ENCODE peak calls at places on chromosomes 5 and 9, in ten cellular contexts. One of them, this sample, is unnamed.

GRCh38 chr9:99811598-99812383 is 9.9 kb upstream of the NR4A3 start:
- DNase-seq in mesendoderm: peak
- DNase-seq in body of pancreas: no peak
- DNase-seq in psoas muscle: no peak
- DNase-seq in naive thymus-derived CD4-positive, alpha-beta T cell: no peak
- DNase-seq in CD4-positive, CD25-positive, alpha-beta regulatory T cell: no peak
- DNase-seq in OCI-LY7: no peak
- DNase-seq in neural progenitor cell: no peak
- DNase-seq in CD8-positive, alpha-beta T cell: no peak
- DNase-seq in CD4-positive, alpha-beta T cell: no peak
- DNase-seq in this sample: no peak

GRCh38 chr9:69412741-69413150 is 87.7 kb downstream of the ENTREP1 start:
- DNase-seq in naive thymus-derived CD4-positive, alpha-beta T cell: no peak
- DNase-seq in CD4-positive, CD25-positive, alpha-beta regulatory T cell: no peak
- DNase-seq in OCI-LY7: no peak
- DNase-seq in psoas muscle: peak
- DNase-seq in neural progenitor cell: peak
- DNase-seq in CD4-positive, alpha-beta T cell: no peak
- DNase-seq in body of pancreas: peak
- DNase-seq in CD8-positive, alpha-beta T cell: no peak
- DNase-seq in mesendoderm: peak
- DNase-seq in this sample: peak

GRCh38 chr5:102561894-102562760 is 63.3 kb upstream of the SLCO6A1 start:
- DNase-seq in naive thymus-derived CD4-positive, alpha-beta T cell: no peak
- DNase-seq in mesendoderm: peak
- DNase-seq in OCI-LY7: peak
- DNase-seq in CD8-positive, alpha-beta T cell: no peak
- DNase-seq in CD4-positive, CD25-positive, alpha-beta regulatory T cell: no peak
- DNase-seq in neural progenitor cell: peak
- DNase-seq in CD4-positive, alpha-beta T cell: no peak
- DNase-seq in body of pancreas: no peak
- DNase-seq in psoas muscle: no peak
- DNase-seq in this sample: no peak

GRCh38 chr9:108212179-108212578 is 643.6 kb downstream of the ACTL7B start:
- DNase-seq in CD4-positive, alpha-beta T cell: no peak
- DNase-seq in psoas muscle: no peak
- DNase-seq in CD4-positive, CD25-positive, alpha-beta regulatory T cell: no peak
- DNase-seq in mesendoderm: peak
- DNase-seq in body of pancreas: no peak
- DNase-seq in CD8-positive, alpha-beta T cell: no peak
- DNase-seq in neural progenitor cell: no peak
- DNase-seq in OCI-LY7: no peak
- DNase-seq in naive thymus-derived CD4-positive, alpha-beta T cell: no peak
- DNase-seq in this sample: no peak

GRCh38 chr9:13278368-13279246 is 885 bp downstream of the MPDZ start:
- DNase-seq in mesendoderm: peak
- DNase-seq in naive thymus-derived CD4-positive, alpha-beta T cell: no peak
- DNase-seq in CD4-positive, alpha-beta T cell: no peak
- DNase-seq in OCI-LY7: no peak
- DNase-seq in psoas muscle: peak
- DNase-seq in body of pancreas: peak
- DNase-seq in CD8-positive, alpha-beta T cell: no peak
- DNase-seq in CD4-positive, CD25-positive, alpha-beta regulatory T cell: no peak
- DNase-seq in neural progenitor cell: peak
- DNase-seq in this sample: peak

GRCh38 chr5:80976985-80977384 is 16.8 kb downstream of the RASGRF2 start:
- DNase-seq in CD8-positive, alpha-beta T cell: no peak
- DNase-seq in body of pancreas: no peak
- DNase-seq in psoas muscle: no peak
- DNase-seq in neural progenitor cell: no peak
- DNase-seq in CD4-positive, alpha-beta T cell: no peak
- DNase-seq in naive thymus-derived CD4-positive, alpha-beta T cell: no peak
- DNase-seq in OCI-LY7: no peak
- DNase-seq in CD4-positive, CD25-positive, alpha-beta regulatory T cell: no peak
- DNase-seq in mesendoderm: no peak
- DNase-seq in this sample: no peak

GRCh38 chr5:78799254-78800017 is 150.9 kb upstream of the LHFPL2 start:
- DNase-seq in body of pancreas: no peak
- DNase-seq in OCI-LY7: no peak
- DNase-seq in CD8-positive, alpha-beta T cell: no peak
- DNase-seq in mesendoderm: no peak
- DNase-seq in neural progenitor cell: no peak
- DNase-seq in CD4-positive, CD25-positive, alpha-beta regulatory T cell: no peak
- DNase-seq in naive thymus-derived CD4-positive, alpha-beta T cell: no peak
- DNase-seq in CD4-positive, alpha-beta T cell: no peak
- DNase-seq in psoas muscle: no peak
- DNase-seq in this sample: no peak

GRCh38 chr5:150641826-150642566 is 1.5 kb downstream of the SYNPO start:
- DNase-seq in CD4-positive, alpha-beta T cell: no peak
- DNase-seq in psoas muscle: no peak
- DNase-seq in naive thymus-derived CD4-positive, alpha-beta T cell: no peak
- DNase-seq in body of pancreas: no peak
- DNase-seq in OCI-LY7: no peak
- DNase-seq in neural progenitor cell: peak
- DNase-seq in mesendoderm: no peak
- DNase-seq in CD8-positive, alpha-beta T cell: no peak
- DNase-seq in CD4-positive, CD25-positive, alpha-beta regulatory T cell: no peak
- DNase-seq in this sample: no peak

GRCh38 chr9:20358201-20358600 is 264.1 kb downstream of the MLLT3 start:
- DNase-seq in naive thymus-derived CD4-positive, alpha-beta T cell: no peak
- DNase-seq in CD4-positive, alpha-beta T cell: no peak
- DNase-seq in mesendoderm: no peak
- DNase-seq in body of pancreas: no peak
- DNase-seq in CD4-positive, CD25-positive, alpha-beta regulatory T cell: no peak
- DNase-seq in neural progenitor cell: no peak
- DNase-seq in OCI-LY7: no peak
- DNase-seq in CD8-positive, alpha-beta T cell: no peak
- DNase-seq in psoas muscle: no peak
- DNase-seq in this sample: no peak

GRCh38 chr9:91395106-91395552 is 28.5 kb downstream of the NFIL3 start:
- DNase-seq in neural progenitor cell: no peak
- DNase-seq in CD4-positive, CD25-positive, alpha-beta regulatory T cell: no peak
- DNase-seq in body of pancreas: peak
- DNase-seq in psoas muscle: no peak
- DNase-seq in OCI-LY7: no peak
- DNase-seq in mesendoderm: no peak
- DNase-seq in naive thymus-derived CD4-positive, alpha-beta T cell: no peak
- DNase-seq in CD8-positive, alpha-beta T cell: no peak
- DNase-seq in CD4-positive, alpha-beta T cell: no peak
- DNase-seq in this sample: no peak

GRCh38 chr9:124941689-124942561 is 1.0 kb upstream of the GOLGA1 start:
- DNase-seq in CD4-positive, alpha-beta T cell: peak
- DNase-seq in CD4-positive, CD25-positive, alpha-beta regulatory T cell: peak
- DNase-seq in CD8-positive, alpha-beta T cell: peak
- DNase-seq in neural progenitor cell: peak
- DNase-seq in psoas muscle: peak
- DNase-seq in naive thymus-derived CD4-positive, alpha-beta T cell: peak
- DNase-seq in body of pancreas: peak
- DNase-seq in mesendoderm: peak
- DNase-seq in OCI-LY7: peak
- DNase-seq in this sample: no peak

GRCh38 chr9:17018001-17018491 is 116.8 kb upstream of the CNTLN start:
- DNase-seq in OCI-LY7: no peak
- DNase-seq in CD4-positive, alpha-beta T cell: no peak
- DNase-seq in psoas muscle: peak
- DNase-seq in CD4-positive, CD25-positive, alpha-beta regulatory T cell: no peak
- DNase-seq in body of pancreas: no peak
- DNase-seq in CD8-positive, alpha-beta T cell: no peak
- DNase-seq in naive thymus-derived CD4-positive, alpha-beta T cell: no peak
- DNase-seq in neural progenitor cell: no peak
- DNase-seq in mesendoderm: no peak
- DNase-seq in this sample: peak

GRCh38 chr9:134434896-134435506 is 108.7 kb downstream of the RXRA start:
- DNase-seq in CD4-positive, CD25-positive, alpha-beta regulatory T cell: no peak
- DNase-seq in OCI-LY7: no peak
- DNase-seq in CD8-positive, alpha-beta T cell: no peak
- DNase-seq in CD4-positive, alpha-beta T cell: no peak
- DNase-seq in mesendoderm: no peak
- DNase-seq in neural progenitor cell: peak
- DNase-seq in naive thymus-derived CD4-positive, alpha-beta T cell: no peak
- DNase-seq in psoas muscle: peak
- DNase-seq in body of pancreas: peak
- DNase-seq in this sample: peak

GRCh38 chr5:177319913-177320588 is 8.4 kb upstream of the MXD3 start:
- DNase-seq in CD4-positive, alpha-beta T cell: no peak
- DNase-seq in CD4-positive, CD25-positive, alpha-beta regulatory T cell: no peak
- DNase-seq in psoas muscle: no peak
- DNase-seq in neural progenitor cell: no peak
- DNase-seq in CD8-positive, alpha-beta T cell: no peak
- DNase-seq in body of pancreas: no peak
- DNase-seq in OCI-LY7: no peak
- DNase-seq in mesendoderm: no peak
- DNase-seq in naive thymus-derived CD4-positive, alpha-beta T cell: no peak
- DNase-seq in this sample: no peak

GRCh38 chr9:133340256-133340655 is 4.3 kb upstream of the SURF6 start:
- DNase-seq in CD8-positive, alpha-beta T cell: no peak
- DNase-seq in CD4-positive, CD25-positive, alpha-beta regulatory T cell: no peak
- DNase-seq in neural progenitor cell: no peak
- DNase-seq in OCI-LY7: peak
- DNase-seq in CD4-positive, alpha-beta T cell: no peak
- DNase-seq in psoas muscle: no peak
- DNase-seq in mesendoderm: no peak
- DNase-seq in body of pancreas: no peak
- DNase-seq in naive thymus-derived CD4-positive, alpha-beta T cell: no peak
- DNase-seq in this sample: no peak

GRCh38 chr5:19555876-19556275 is 432.1 kb downstream of the CDH18 start:
- DNase-seq in CD4-positive, alpha-beta T cell: no peak
- DNase-seq in body of pancreas: no peak
- DNase-seq in CD8-positive, alpha-beta T cell: no peak
- DNase-seq in mesendoderm: no peak
- DNase-seq in OCI-LY7: no peak
- DNase-seq in naive thymus-derived CD4-positive, alpha-beta T cell: no peak
- DNase-seq in neural progenitor cell: no peak
- DNase-seq in CD4-positive, CD25-positive, alpha-beta regulatory T cell: no peak
- DNase-seq in psoas muscle: no peak
- DNase-seq in this sample: no peak

GRCh38 chr9:109320338-109320733 is 523 bp downstream of the EPB41L4B start:
- DNase-seq in CD4-positive, alpha-beta T cell: no peak
- DNase-seq in CD4-positive, CD25-positive, alpha-beta regulatory T cell: no peak
- DNase-seq in CD8-positive, alpha-beta T cell: no peak
- DNase-seq in neural progenitor cell: peak
- DNase-seq in OCI-LY7: no peak
- DNase-seq in body of pancreas: no peak
- DNase-seq in naive thymus-derived CD4-positive, alpha-beta T cell: no peak
- DNase-seq in psoas muscle: peak
- DNase-seq in mesendoderm: peak
- DNase-seq in this sample: no peak

GRCh38 chr5:1130218-1130946 is 18.5 kb upstream of the SLC12A7 start:
- DNase-seq in OCI-LY7: peak
- DNase-seq in CD4-positive, CD25-positive, alpha-beta regulatory T cell: no peak
- DNase-seq in mesendoderm: no peak
- DNase-seq in psoas muscle: no peak
- DNase-seq in naive thymus-derived CD4-positive, alpha-beta T cell: no peak
- DNase-seq in CD8-positive, alpha-beta T cell: no peak
- DNase-seq in CD4-positive, alpha-beta T cell: no peak
- DNase-seq in neural progenitor cell: no peak
- DNase-seq in body of pancreas: peak
- DNase-seq in this sample: no peak

GRCh38 chr5:153970496-153970895 is 68.2 kb downstream of the FAM114A2 start:
- DNase-seq in psoas muscle: no peak
- DNase-seq in CD4-positive, alpha-beta T cell: no peak
- DNase-seq in CD8-positive, alpha-beta T cell: no peak
- DNase-seq in CD4-positive, CD25-positive, alpha-beta regulatory T cell: no peak
- DNase-seq in OCI-LY7: no peak
- DNase-seq in naive thymus-derived CD4-positive, alpha-beta T cell: no peak
- DNase-seq in body of pancreas: no peak
- DNase-seq in mesendoderm: peak
- DNase-seq in neural progenitor cell: peak
- DNase-seq in this sample: no peak

GRCh38 chr9:85016389-85016997 is 347.0 kb downstream of the NTRK2 start:
- DNase-seq in CD4-positive, CD25-positive, alpha-beta regulatory T cell: no peak
- DNase-seq in neural progenitor cell: no peak
- DNase-seq in mesendoderm: no peak
- DNase-seq in OCI-LY7: no peak
- DNase-seq in naive thymus-derived CD4-positive, alpha-beta T cell: no peak
- DNase-seq in CD4-positive, alpha-beta T cell: no peak
- DNase-seq in psoas muscle: no peak
- DNase-seq in body of pancreas: peak
- DNase-seq in CD8-positive, alpha-beta T cell: no peak
- DNase-seq in this sample: peak

GRCh38 chr5:135139397-135140134 is 105.5 kb upstream of the PITX1 start:
- DNase-seq in mesendoderm: no peak
- DNase-seq in naive thymus-derived CD4-positive, alpha-beta T cell: no peak
- DNase-seq in neural progenitor cell: no peak
- DNase-seq in CD4-positive, alpha-beta T cell: no peak
- DNase-seq in body of pancreas: peak
- DNase-seq in CD4-positive, CD25-positive, alpha-beta regulatory T cell: no peak
- DNase-seq in psoas muscle: no peak
- DNase-seq in OCI-LY7: no peak
- DNase-seq in CD8-positive, alpha-beta T cell: no peak
- DNase-seq in this sample: peak

GRCh38 chr9:2417730-2418129 is 203.9 kb upstream of the VLDLR start:
- DNase-seq in neural progenitor cell: no peak
- DNase-seq in CD4-positive, CD25-positive, alpha-beta regulatory T cell: no peak
- DNase-seq in mesendoderm: no peak
- DNase-seq in OCI-LY7: no peak
- DNase-seq in psoas muscle: no peak
- DNase-seq in CD4-positive, alpha-beta T cell: no peak
- DNase-seq in naive thymus-derived CD4-positive, alpha-beta T cell: no peak
- DNase-seq in body of pancreas: no peak
- DNase-seq in CD8-positive, alpha-beta T cell: no peak
- DNase-seq in this sample: no peak
- H3K27ac ChIP-seq in neural progenitor cell: no peak
- H3K27ac ChIP-seq in CD4-positive, CD25-positive, alpha-beta regulatory T cell: no peak
- H3K27ac ChIP-seq in mesendoderm: no peak
- H3K27ac ChIP-seq in OCI-LY7: no peak
- H3K27ac ChIP-seq in psoas muscle: no peak
- H3K27ac ChIP-seq in CD4-positive, alpha-beta T cell: no peak
- H3K27ac ChIP-seq in naive thymus-derived CD4-positive, alpha-beta T cell: no peak
- H3K27ac ChIP-seq in body of pancreas: no peak
- H3K27ac ChIP-seq in CD8-positive, alpha-beta T cell: no peak
- H3K27ac ChIP-seq in this sample: no peak

GRCh38 chr5:142547445-142548374 is 138.2 kb downstream of the FGF1 start:
- DNase-seq in psoas muscle: no peak
- DNase-seq in naive thymus-derived CD4-positive, alpha-beta T cell: no peak
- DNase-seq in CD4-positive, CD25-positive, alpha-beta regulatory T cell: no peak
- DNase-seq in mesendoderm: no peak
- DNase-seq in CD8-positive, alpha-beta T cell: no peak
- DNase-seq in body of pancreas: no peak
- DNase-seq in neural progenitor cell: no peak
- DNase-seq in OCI-LY7: no peak
- DNase-seq in CD4-positive, alpha-beta T cell: no peak
- DNase-seq in this sample: no peak
- H3K27ac ChIP-seq in psoas muscle: no peak
- H3K27ac ChIP-seq in naive thymus-derived CD4-positive, alpha-beta T cell: no peak
- H3K27ac ChIP-seq in CD4-positive, CD25-positive, alpha-beta regulatory T cell: no peak
- H3K27ac ChIP-seq in mesendoderm: no peak
- H3K27ac ChIP-seq in CD8-positive, alpha-beta T cell: no peak
- H3K27ac ChIP-seq in body of pancreas: no peak
- H3K27ac ChIP-seq in neural progenitor cell: no peak
- H3K27ac ChIP-seq in OCI-LY7: no peak
- H3K27ac ChIP-seq in CD4-positive, alpha-beta T cell: no peak
- H3K27ac ChIP-seq in this sample: no peak

GRCh38 chr5:42552597-42552996 is 129.4 kb downstream of the GHR start:
- DNase-seq in naive thymus-derived CD4-positive, alpha-beta T cell: no peak
- DNase-seq in body of pancreas: no peak
- DNase-seq in OCI-LY7: no peak
- DNase-seq in CD4-positive, CD25-positive, alpha-beta regulatory T cell: no peak
- DNase-seq in CD8-positive, alpha-beta T cell: no peak
- DNase-seq in mesendoderm: no peak
- DNase-seq in CD4-positive, alpha-beta T cell: no peak
- DNase-seq in neural progenitor cell: no peak
- DNase-seq in psoas muscle: no peak
- DNase-seq in this sample: no peak
- H3K27ac ChIP-seq in naive thymus-derived CD4-positive, alpha-beta T cell: no peak
- H3K27ac ChIP-seq in body of pancreas: no peak
- H3K27ac ChIP-seq in OCI-LY7: no peak
- H3K27ac ChIP-seq in CD4-positive, CD25-positive, alpha-beta regulatory T cell: no peak
- H3K27ac ChIP-seq in CD8-positive, alpha-beta T cell: no peak
- H3K27ac ChIP-seq in mesendoderm: no peak
- H3K27ac ChIP-seq in CD4-positive, alpha-beta T cell: no peak
- H3K27ac ChIP-seq in neural progenitor cell: no peak
- H3K27ac ChIP-seq in psoas muscle: peak
- H3K27ac ChIP-seq in this sample: no peak

GRCh38 chr5:59587489-59588337 is 305.8 kb downstream of the PDE4D start:
- DNase-seq in naive thymus-derived CD4-positive, alpha-beta T cell: no peak
- DNase-seq in CD4-positive, CD25-positive, alpha-beta regulatory T cell: no peak
- DNase-seq in CD4-positive, alpha-beta T cell: no peak
- DNase-seq in mesendoderm: peak
- DNase-seq in neural progenitor cell: peak
- DNase-seq in psoas muscle: peak
- DNase-seq in CD8-positive, alpha-beta T cell: no peak
- DNase-seq in body of pancreas: peak
- DNase-seq in OCI-LY7: no peak
- DNase-seq in this sample: peak
- H3K27ac ChIP-seq in naive thymus-derived CD4-positive, alpha-beta T cell: no peak
- H3K27ac ChIP-seq in CD4-positive, CD25-positive, alpha-beta regulatory T cell: no peak
- H3K27ac ChIP-seq in CD4-positive, alpha-beta T cell: no peak
- H3K27ac ChIP-seq in mesendoderm: peak
- H3K27ac ChIP-seq in neural progenitor cell: no peak
- H3K27ac ChIP-seq in psoas muscle: peak
- H3K27ac ChIP-seq in CD8-positive, alpha-beta T cell: no peak
- H3K27ac ChIP-seq in body of pancreas: no peak
- H3K27ac ChIP-seq in OCI-LY7: no peak
- H3K27ac ChIP-seq in this sample: peak